ENCODE peak calls at places on chromosomes 11 and 22, in six cellular contexts. S is AG10803, F is HEK293T, O is neural crest cell, H is BJ, A is astrocyte. Q is an unnamed sample.

GRCh38 chr11:79068356-79068755 is 372.5 kb downstream of the TENM4 start:
- DNase-seq in F (no peak), A (no peak), S (no peak), O (no peak), H (no peak), Q (no peak)

GRCh38 chr11:106480581-106481185 is 403.2 kb downstream of the AASDHPPT start:
- DNase-seq in F (no peak), H (no peak), A (peak; percentile 84), S (peak; percentile 24), O (no peak), Q (no peak)

GRCh38 chr22:20998411-20999336 is 3.2 kb downstream of the THAP7 start:
- DNase-seq in H (no peak), F (no peak), S (no peak), O (no peak), A (no peak), Q (peak; percentile 38)

GRCh38 chr11:17256512-17256911 is 20.0 kb upstream of the NUCB2 start:
- DNase-seq in F (no peak), S (peak; percentile 93), O (no peak), H (peak; percentile 84), A (peak; percentile 92), Q (peak; percentile 92)

GRCh38 chr11:113496026-113496651 is 20.9 kb upstream of the DRD2 start:
- DNase-seq in A (no peak), F (no peak), S (no peak), H (no peak), O (no peak), Q (no peak)

GRCh38 chr22:50548046-50548912 is 2.6 kb downstream of the KLHDC7B start:
- DNase-seq in H (no peak), F (no peak), A (no peak), O (no peak), S (no peak), Q (no peak)

GRCh38 chr11:47918882-47919495 is 61.4 kb upstream of the PTPRJ start:
- DNase-seq in F (no peak), S (peak; percentile 54), H (no peak), O (no peak), A (peak; percentile 50), Q (peak; percentile 74)

GRCh38 chr11:47863189-47863892 is 15.2 kb upstream of the NUP160 start:
- DNase-seq in S (peak; percentile 95), F (no peak), A (peak; percentile 71), O (no peak), H (peak; percentile 92), Q (peak; percentile 87)

GRCh38 chr11:47403135-47403534 is 5.3 kb upstream of the SLC39A13 start:
- DNase-seq in H (no peak), S (no peak), O (no peak), F (no peak), A (no peak), Q (no peak)

GRCh38 chr11:36818410-36818809 is 220.4 kb upstream of the RAG2 start:
- DNase-seq in H (no peak), F (peak; percentile 28), O (no peak), S (no peak), A (no peak), Q (peak; percentile 9)

GRCh38 chr22:22745225-22746060 is 101.0 kb downstream of the GGTLC2 start:
- DNase-seq in H (no peak), F (peak; percentile 55), A (no peak), S (peak; percentile 16), O (peak; percentile 39), Q (peak; percentile 15)

GRCh38 chr11:132898021-132898420 is 634.3 kb downstream of the OPCML start:
- DNase-seq in O (no peak), F (no peak), H (no peak), S (peak; percentile 12), A (peak; percentile 58), Q (peak; percentile 71)

GRCh38 chr22:49765951-49766350 is 61.7 kb downstream of the BRD1 start:
- DNase-seq in H (no peak), S (no peak), O (no peak), F (no peak), A (no peak), Q (no peak)

GRCh38 chr22:50139843-50140415 is 30.6 kb upstream of the PANX2 start:
- DNase-seq in F (no peak), A (no peak), O (no peak), S (no peak), H (no peak), Q (no peak)

GRCh38 chr11:44065851-44066731 is at the start of gene ACCS:
- DNase-seq in H (peak; percentile 58), F (peak; percentile 87), S (peak; percentile 97), A (peak; percentile 91), O (peak; percentile 84), Q (peak; percentile 91)

GRCh38 chr11:61927501-61927900 is 10.1 kb upstream of the RAB3IL1 start:
- DNase-seq in S (no peak), O (no peak), H (no peak), F (no peak), A (no peak), Q (no peak)

GRCh38 chr22:38066381-38067027 is 9.3 kb downstream of the PICK1 start:
- DNase-seq in S (no peak), F (no peak), A (no peak), H (no peak), O (no peak), Q (no peak)

GRCh38 chr11:133545199-133545709 is 13.0 kb upstream of the OPCML start:
- DNase-seq in S (no peak), A (no peak), F (no peak), O (no peak), H (no peak), Q (no peak)

GRCh38 chr11:27870985-27871485 is 170.8 kb upstream of the BDNF start:
- DNase-seq in O (no peak), F (no peak), S (no peak), A (no peak), H (no peak), Q (no peak)

GRCh38 chr22:35993048-35993714 is 35.4 kb downstream of the RBFOX2 start:
- DNase-seq in A (no peak), F (no peak), H (no peak), O (no peak), S (no peak), Q (no peak)

GRCh38 chr11:3914807-3915206 is 59.3 kb downstream of the STIM1 start:
- DNase-seq in A (no peak), H (no peak), S (peak; percentile 45), O (no peak), F (no peak), Q (no peak)

GRCh38 chr22:36162127-36163034 is 1.8 kb upstream of the APOL3 start:
- DNase-seq in S (no peak), H (no peak), F (no peak), A (no peak), O (no peak), Q (no peak)

GRCh38 chr11:44829838-44830237 is 103.1 kb downstream of the TSPAN18 start:
- DNase-seq in A (no peak), H (no peak), F (no peak), O (no peak), S (no peak), Q (no peak)

GRCh38 chr11:103609117-103610066 is 427.0 kb upstream of the DDI1 start:
- DNase-seq in A (peak; percentile 97), H (peak; percentile 66), O (no peak), F (peak; percentile 30), S (peak; percentile 95), Q (peak; percentile 96)

GRCh38 chr22:42892571-42893316 is 35.7 kb upstream of the ARFGAP3 start:
- DNase-seq in F (no peak), O (no peak), S (no peak), H (no peak), A (no peak), Q (no peak)

GRCh38 chr11:67482275-67482735 is 521 bp upstream of the AIP start:
- DNase-seq in A (no peak), H (no peak), O (no peak), S (no peak), F (no peak), Q (no peak)

GRCh38 chr22:50047346-50047745 is 10.8 kb downstream of the TTLL8 start:
- DNase-seq in H (no peak), A (no peak), O (no peak), S (no peak), F (no peak), Q (no peak)

GRCh38 chr11:72146625-72147024 is 11.1 kb downstream of the FOLR3 start:
- DNase-seq in A (no peak), O (no peak), H (no peak), F (no peak), S (no peak), Q (no peak)

GRCh38 chr22:38114484-38115398 is 4.3 kb upstream of the BAIAP2L2 start:
- DNase-seq in S (peak; percentile 81), O (peak; percentile 97), F (peak; percentile 96), H (peak; percentile 15), A (peak; percentile 42), Q (peak; percentile 85)

GRCh38 chr11:44149651-44150050 is 54.2 kb downstream of the EXT2 start:
- DNase-seq in F (no peak), O (no peak), A (peak; percentile 12), S (no peak), H (no peak), Q (no peak)

GRCh38 chr11:120182790-120183491 is 27.9 kb upstream of the OAF start:
- DNase-seq in O (no peak), H (no peak), A (no peak), F (peak; percentile 60), S (no peak), Q (no peak)

GRCh38 chr11:64661622-64662021 is 61.4 kb downstream of the NRXN2 start:
- DNase-seq in O (no peak), S (no peak), H (no peak), A (no peak), F (no peak), Q (no peak)

GRCh38 chr11:130516175-130516867 is 67.9 kb downstream of the ADAMTS15 start:
- DNase-seq in A (no peak), H (no peak), S (no peak), F (no peak), O (no peak), Q (no peak)